ENCODE peak calls at places on chromosome 2, in four cellular contexts. One of them, this sample, is unnamed.

GRCh38 chr2:155485141-155485842 is 786.8 kb downstream of the KCNJ3 start:
- DNase-seq in cardiac muscle cell: no peak
- DNase-seq in GM23338: no peak
- DNase-seq in OCI-LY7: no peak
- DNase-seq in this sample: no peak

GRCh38 chr2:70354264-70354949 is 52.5 kb upstream of the FAM136A start:
- DNase-seq in cardiac muscle cell: no peak
- DNase-seq in GM23338: no peak
- DNase-seq in OCI-LY7: no peak
- DNase-seq in this sample: no peak

GRCh38 chr2:40285391-40285790 is 166.5 kb downstream of the SLC8A1 start:
- DNase-seq in cardiac muscle cell: no peak
- DNase-seq in GM23338: no peak
- DNase-seq in OCI-LY7: no peak
- DNase-seq in this sample: no peak

GRCh38 chr2:55418512-55419235 is 982 bp downstream of the CCDC88A start:
- DNase-seq in cardiac muscle cell: no peak
- DNase-seq in GM23338: no peak
- DNase-seq in OCI-LY7: peak
- DNase-seq in this sample: no peak

GRCh38 chr2:158174956-158175355 is 73.3 kb downstream of the UPP2 start:
- DNase-seq in cardiac muscle cell: no peak
- DNase-seq in GM23338: no peak
- DNase-seq in OCI-LY7: no peak
- DNase-seq in this sample: no peak

GRCh38 chr2:16650287-16651249 is 15.1 kb downstream of the CYRIA start:
- DNase-seq in cardiac muscle cell: no peak
- DNase-seq in GM23338: no peak
- DNase-seq in OCI-LY7: peak
- DNase-seq in this sample: no peak

GRCh38 chr2:157761520-157761919 is 114.6 kb downstream of the ACVR1 start:
- DNase-seq in cardiac muscle cell: no peak
- DNase-seq in GM23338: peak
- DNase-seq in OCI-LY7: no peak
- DNase-seq in this sample: peak

GRCh38 chr2:200203381-200203827 is 103.1 kb upstream of the SPATS2L start:
- DNase-seq in cardiac muscle cell: no peak
- DNase-seq in GM23338: peak
- DNase-seq in OCI-LY7: no peak
- DNase-seq in this sample: no peak

GRCh38 chr2:112542974-112543760 is 902 bp downstream of the POLR1B start:
- DNase-seq in cardiac muscle cell: peak
- DNase-seq in GM23338: peak
- DNase-seq in OCI-LY7: peak
- DNase-seq in this sample: no peak

GRCh38 chr2:66434679-66435548 is at the start of gene MEIS1:
- DNase-seq in cardiac muscle cell: peak
- DNase-seq in GM23338: peak
- DNase-seq in OCI-LY7: peak
- DNase-seq in this sample: peak

GRCh38 chr2:100584811-100585210 is 22.0 kb downstream of the PDCL3 start:
- DNase-seq in cardiac muscle cell: no peak
- DNase-seq in GM23338: no peak
- DNase-seq in OCI-LY7: no peak
- DNase-seq in this sample: no peak

GRCh38 chr2:70685771-70686171 is 82.2 kb downstream of the ADD2 start:
- DNase-seq in cardiac muscle cell: no peak
- DNase-seq in GM23338: no peak
- DNase-seq in OCI-LY7: no peak
- DNase-seq in this sample: no peak

DNA sequence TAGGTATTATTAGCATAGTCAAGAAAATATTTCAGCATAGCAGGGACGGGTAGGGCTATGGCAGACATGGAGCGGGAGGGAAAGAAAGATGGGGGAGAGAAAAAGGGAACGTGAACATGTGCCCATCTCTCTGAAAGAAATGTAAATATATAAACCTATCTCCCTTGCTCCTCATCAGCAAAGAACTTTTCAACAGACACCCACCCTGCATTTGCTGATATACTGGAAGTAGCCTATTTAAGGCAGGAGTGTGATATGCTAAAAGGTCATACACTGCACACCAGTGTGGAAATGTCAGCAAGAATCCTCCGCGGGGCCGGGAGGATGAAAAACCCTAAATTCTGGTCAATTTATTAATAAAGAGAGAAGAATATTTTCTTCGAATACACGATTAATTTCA is 1.7 kb downstream of the MBOAT2 start:
- DNase-seq in cardiac muscle cell: no peak
- DNase-seq in GM23338: no peak
- DNase-seq in OCI-LY7: no peak
- DNase-seq in this sample: no peak
- H3K4me3 ChIP-seq in cardiac muscle cell: peak
- H3K4me3 ChIP-seq in GM23338: peak
- H3K4me3 ChIP-seq in OCI-LY7: no peak
- H3K4me3 ChIP-seq in this sample: no peak

GRCh38 chr2:38668787-38669479 is 3.0 kb downstream of the GALM start:
- DNase-seq in cardiac muscle cell: no peak
- DNase-seq in GM23338: no peak
- DNase-seq in OCI-LY7: no peak
- DNase-seq in this sample: no peak

GRCh38 chr2:38666578-38666926 is 638 bp downstream of the GALM start:
- DNase-seq in cardiac muscle cell: peak
- DNase-seq in GM23338: peak
- DNase-seq in OCI-LY7: peak
- DNase-seq in this sample: no peak

GRCh38 chr2:38665854-38666577 is at the start of gene GALM:
- DNase-seq in cardiac muscle cell: peak
- DNase-seq in GM23338: peak
- DNase-seq in OCI-LY7: peak
- DNase-seq in this sample: peak

GRCh38 chr2:38671303-38671702 is 5.4 kb downstream of the GALM start:
- DNase-seq in cardiac muscle cell: no peak
- DNase-seq in GM23338: no peak
- DNase-seq in OCI-LY7: no peak
- DNase-seq in this sample: no peak

GRCh38 chr2:38668092-38668491 is 2.2 kb downstream of the GALM start:
- DNase-seq in cardiac muscle cell: no peak
- DNase-seq in GM23338: no peak
- DNase-seq in OCI-LY7: no peak
- DNase-seq in this sample: no peak
- H3K4me3 ChIP-seq in cardiac muscle cell: no peak
- H3K4me3 ChIP-seq in GM23338: no peak
- H3K4me3 ChIP-seq in OCI-LY7: no peak
- H3K4me3 ChIP-seq in this sample: no peak

DNA sequence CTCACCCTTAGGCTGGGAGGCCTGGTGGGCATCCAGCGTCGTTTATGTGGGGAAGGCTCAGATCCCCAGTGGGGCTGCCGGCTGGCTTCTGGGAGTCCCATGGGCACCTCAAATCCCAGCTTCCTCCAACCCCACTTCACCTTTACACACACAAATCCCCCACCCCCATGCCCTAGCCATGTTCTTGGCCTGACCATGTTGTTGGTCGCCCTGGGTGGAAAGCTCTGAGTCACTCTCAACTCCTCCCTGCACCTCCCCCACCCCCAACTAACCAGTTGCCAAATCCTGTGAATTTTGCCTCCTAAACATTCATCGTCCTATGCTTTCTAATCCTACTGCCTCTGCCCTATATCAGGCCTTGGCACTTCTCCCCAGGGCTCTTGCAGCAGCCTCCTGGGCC is 6.5 kb downstream of the TNS1 start:
- DNase-seq in cardiac muscle cell: no peak
- DNase-seq in GM23338: no peak
- DNase-seq in OCI-LY7: no peak
- DNase-seq in this sample: no peak
- H3K4me3 ChIP-seq in cardiac muscle cell: no peak
- H3K4me3 ChIP-seq in GM23338: no peak
- H3K4me3 ChIP-seq in OCI-LY7: no peak
- H3K4me3 ChIP-seq in this sample: peak

DNA sequence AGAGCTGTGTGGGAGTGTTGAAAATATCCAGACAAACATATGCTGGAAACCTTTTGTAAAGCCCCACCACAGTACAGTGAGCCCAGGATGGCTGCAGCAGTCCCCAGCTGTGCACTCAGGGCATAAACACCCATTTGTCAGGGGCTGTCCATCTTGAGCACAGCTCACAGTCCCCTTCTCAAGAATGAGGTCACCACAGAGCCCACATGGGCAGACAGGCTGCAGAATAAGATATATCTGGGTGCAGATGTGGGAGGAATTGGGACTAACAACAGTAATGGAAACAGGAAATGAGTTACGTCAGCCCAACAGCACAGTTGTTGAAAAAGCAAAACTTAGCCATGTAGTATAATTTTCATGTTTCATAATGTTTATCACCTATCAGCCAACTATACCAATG is 219.6 kb downstream of the ETAA1 start:
- DNase-seq in cardiac muscle cell: no peak
- DNase-seq in GM23338: no peak
- DNase-seq in OCI-LY7: no peak
- DNase-seq in this sample: no peak
- H3K4me3 ChIP-seq in cardiac muscle cell: no peak
- H3K4me3 ChIP-seq in GM23338: no peak
- H3K4me3 ChIP-seq in OCI-LY7: no peak
- H3K4me3 ChIP-seq in this sample: no peak

This sample was measured in AG04449.